ENCODE peak calls at places on chromosome X, in five cellular contexts. B, C, Q, O and H are unnamed samples.

GRCh38 chrX:44890247-44890646 is 17.3 kb downstream of the KDM6A start:
- DNase-seq in Q (no peak), C (no peak), O (peak; percentile 33), B (no peak), H (no peak)

GRCh38 chrX:68894513-68895338 is 65.9 kb downstream of the EFNB1 start:
- DNase-seq in C (peak; percentile 24), Q (no peak), O (peak; percentile 78), B (peak; percentile 60), H (no peak)

GRCh38 chrX:120282697-120283096 is 28.6 kb downstream of the TMEM255A start:
- DNase-seq in C (no peak), Q (no peak), B (no peak), O (no peak), H (no peak)

GRCh38 chrX:103919336-103919682 is 43.1 kb upstream of the TMSB15B start:
- DNase-seq in B (peak; percentile 34), Q (peak; percentile 72), C (no peak), O (peak; percentile 35), H (peak; percentile 15)

GRCh38 chrX:70769659-70770232 is 138.8 kb downstream of the TEX11 start:
- DNase-seq in Q (peak; percentile 2), O (peak; percentile 12), C (no peak), B (no peak), H (no peak)

GRCh38 chrX:47189906-47190305 is 3.7 kb upstream of the UBA1 start:
- DNase-seq in B (no peak), Q (no peak), O (no peak), C (no peak), H (no peak)

GRCh38 chrX:39152106-39152649 is 350.9 kb downstream of the MID1IP1 start:
- DNase-seq in O (peak; percentile 42), B (peak; percentile 28), C (peak; percentile 61), Q (peak; percentile 14), H (no peak)

GRCh38 chrX:106774981-106775380 is 27.5 kb upstream of the TBC1D8B start:
- DNase-seq in Q (no peak), B (no peak), C (no peak), O (no peak), H (no peak)

GRCh38 chrX:115650916-115651315 is 89.9 kb downstream of the PLS3 start:
- DNase-seq in O (peak; percentile 80), C (peak; percentile 11), Q (peak; percentile 51), B (peak; percentile 59), H (no peak)

GRCh38 chrX:40314070-40314469 is 216.3 kb upstream of the BCOR start:
- DNase-seq in Q (no peak), C (no peak), B (no peak), O (no peak), H (no peak)

GRCh38 chrX:38923451-38923969 is 122.3 kb downstream of the MID1IP1 start:
- DNase-seq in Q (no peak), O (no peak), C (no peak), B (no peak), H (no peak)

GRCh38 chrX:130111220-130111934 is 1.1 kb upstream of the ELF4 start:
- DNase-seq in C (no peak), Q (peak; percentile 10), B (no peak), O (no peak), H (no peak)

GRCh38 chrX:70033348-70033747 is 16.4 kb downstream of the AWAT2 start:
- DNase-seq in O (peak; percentile 52), Q (peak; percentile 40), B (no peak), C (no peak), H (no peak)

GRCh38 chrX:118179718-118180117 is 63.1 kb upstream of the KLHL13 start:
- DNase-seq in B (no peak), Q (no peak), C (no peak), O (no peak), H (no peak)

GRCh38 chrX:10112510-10112909 is 44.3 kb upstream of the CLCN4 start:
- DNase-seq in B (no peak), C (no peak), O (no peak), Q (no peak), H (no peak)

GRCh38 chrX:104168127-104168526 is 1.9 kb downstream of the FAM199X start:
- DNase-seq in C (no peak), B (no peak), O (no peak), Q (no peak), H (no peak)

GRCh38 chrX:124720532-124720931 is 374.2 kb downstream of the SH2D1A start:
- DNase-seq in Q (no peak), C (no peak), B (no peak), O (no peak), H (no peak)

GRCh38 chrX:115616943-115617563 is 56.1 kb downstream of the PLS3 start:
- DNase-seq in C (no peak), O (peak; percentile 76), Q (peak; percentile 85), B (peak; percentile 10), H (no peak)

GRCh38 chrX:53086464-53086863 is 4.3 kb downstream of the TSPYL2 start:
- DNase-seq in O (no peak), Q (no peak), C (peak; percentile 77), B (no peak), H (no peak)

GRCh38 chrX:123854329-123854728 is 5.5 kb upstream of the XIAP start:
- DNase-seq in O (no peak), Q (no peak), B (no peak), C (no peak), H (no peak)

GRCh38 chrX:108001218-108001814 is 19.1 kb upstream of the TEX13B start:
- DNase-seq in C (no peak), Q (peak; percentile 70), B (peak; percentile 51), O (peak; percentile 70), H (no peak)

GRCh38 chrX:154603438-154604430 is 15.3 kb downstream of the CTAG1B start:
- DNase-seq in C (no peak), O (peak; percentile 41), B (peak; percentile 23), Q (peak; percentile 48), H (no peak)

GRCh38 chrX:44506688-44507087 is 36.0 kb downstream of the FUNDC1 start:
- DNase-seq in C (no peak), Q (no peak), O (peak; percentile 55), B (no peak), H (no peak)

GRCh38 chrX:118569676-118570075 is 74.1 kb downstream of the DOCK11 start:
- DNase-seq in Q (no peak), C (no peak), O (no peak), B (no peak), H (no peak)

GRCh38 chrX:133776072-133776471 is 209.3 kb downstream of the GPC3 start:
- DNase-seq in Q (peak; percentile 1), C (peak; percentile 22), B (no peak), O (peak; percentile 44), H (no peak)

GRCh38 chrX:68945603-68946228 is 116.9 kb downstream of the EFNB1 start:
- DNase-seq in B (no peak), Q (peak; percentile 10), O (peak; percentile 33), C (no peak), H (no peak)

GRCh38 chrX:109859673-109860072 is 126.6 kb upstream of the ACSL4 start:
- DNase-seq in O (no peak), Q (no peak), C (no peak), B (no peak), H (no peak)

GRCh38 chrX:155766321-155766720 is 114.8 kb upstream of the VAMP7 start:
- DNase-seq in Q (no peak), C (no peak), B (no peak), O (no peak), H (no peak)

GRCh38 chrX:101417190-101417589 is 9.2 kb downstream of the HNRNPH2 start:
- DNase-seq in O (no peak), C (no peak), B (no peak), Q (no peak), H (no peak)
- H3K4me3 ChIP-seq in O (no peak overlapping the region), C (no peak overlapping the region), B (no peak overlapping the region), Q (no peak overlapping the region), H (no peak overlapping the region)

DNA sequence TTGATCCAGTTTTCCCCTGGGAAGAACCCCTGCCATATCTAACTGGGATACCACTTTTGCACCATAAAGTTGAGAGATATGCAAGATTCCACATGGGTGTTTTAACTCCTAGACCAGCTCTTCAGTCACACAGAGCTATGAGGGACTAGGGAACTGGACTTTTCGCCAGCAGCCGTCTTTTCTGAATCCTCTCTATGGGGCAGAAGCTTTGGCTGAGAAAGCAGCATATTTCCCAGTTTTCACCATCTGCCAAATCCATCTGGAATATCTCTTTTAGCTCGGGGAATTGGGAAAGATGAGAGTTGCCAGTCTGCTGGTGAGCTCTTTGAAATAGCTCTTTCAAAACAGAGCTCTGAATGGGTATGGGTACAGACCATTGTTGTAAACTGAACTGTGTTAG is 20.9 kb downstream of the APOOL start:
- DNase-seq in Q (no peak), C (no peak), B (no peak), O (no peak), H (no peak)
- H3K4me3 ChIP-seq in Q (no peak overlapping the region), C (no peak overlapping the region), B (no peak overlapping the region), O (no peak overlapping the region), H (no peak overlapping the region)

DNA sequence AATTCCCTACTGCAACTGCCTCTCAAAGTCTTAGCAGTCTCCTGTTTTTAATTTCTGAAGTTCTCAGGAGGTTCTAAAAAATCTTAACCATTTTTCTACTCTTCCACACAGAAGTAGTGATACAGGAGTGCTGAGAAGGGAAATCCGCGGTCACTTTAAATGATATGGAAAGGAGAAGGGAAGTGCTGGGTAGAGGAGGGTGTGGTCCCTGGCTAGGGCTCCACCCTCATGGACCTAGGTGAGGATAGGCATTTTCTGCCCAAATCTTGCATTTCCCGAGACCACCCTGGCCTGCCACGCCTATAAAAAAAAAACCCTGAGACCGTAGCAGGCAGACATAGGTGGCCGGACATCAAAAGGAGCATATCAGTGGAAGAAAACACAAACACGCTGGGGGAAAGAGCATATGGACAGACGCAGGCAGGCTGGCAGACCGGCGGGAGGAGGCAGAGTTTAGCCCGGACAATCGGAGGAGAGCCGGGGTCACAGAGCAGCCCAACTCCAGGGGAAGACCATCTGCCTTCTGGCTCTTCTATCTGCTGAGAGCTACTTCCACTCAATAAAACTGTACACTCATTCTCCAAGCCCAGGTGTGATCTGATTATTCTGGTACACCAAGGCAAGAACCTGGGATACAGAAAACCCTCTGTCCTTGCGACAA is 85.7 kb downstream of the POU3F4 start:
- DNase-seq in O (no peak), Q (no peak), B (no peak), C (no peak), H (no peak)
- H3K4me3 ChIP-seq in O (no peak overlapping the region), Q (no peak overlapping the region), B (no peak overlapping the region), C (no peak overlapping the region), H (no peak overlapping the region)

GRCh38 chrX:31355206-31355955 is 283.5 kb upstream of the FTHL17 start:
- DNase-seq in Q (no peak), C (no peak), B (no peak), O (no peak), H (no peak)

GRCh38 chrX:31350808-31351074 is 278.9 kb upstream of the FTHL17 start:
- DNase-seq in C (no peak), O (no peak), B (no peak), Q (no peak), H (no peak)

GRCh38 chrX:31353095-31353494 is 281.3 kb upstream of the FTHL17 start:
- DNase-seq in Q (no peak), O (peak; percentile 45), B (peak; percentile 4), C (no peak), H (no peak)

DNA sequence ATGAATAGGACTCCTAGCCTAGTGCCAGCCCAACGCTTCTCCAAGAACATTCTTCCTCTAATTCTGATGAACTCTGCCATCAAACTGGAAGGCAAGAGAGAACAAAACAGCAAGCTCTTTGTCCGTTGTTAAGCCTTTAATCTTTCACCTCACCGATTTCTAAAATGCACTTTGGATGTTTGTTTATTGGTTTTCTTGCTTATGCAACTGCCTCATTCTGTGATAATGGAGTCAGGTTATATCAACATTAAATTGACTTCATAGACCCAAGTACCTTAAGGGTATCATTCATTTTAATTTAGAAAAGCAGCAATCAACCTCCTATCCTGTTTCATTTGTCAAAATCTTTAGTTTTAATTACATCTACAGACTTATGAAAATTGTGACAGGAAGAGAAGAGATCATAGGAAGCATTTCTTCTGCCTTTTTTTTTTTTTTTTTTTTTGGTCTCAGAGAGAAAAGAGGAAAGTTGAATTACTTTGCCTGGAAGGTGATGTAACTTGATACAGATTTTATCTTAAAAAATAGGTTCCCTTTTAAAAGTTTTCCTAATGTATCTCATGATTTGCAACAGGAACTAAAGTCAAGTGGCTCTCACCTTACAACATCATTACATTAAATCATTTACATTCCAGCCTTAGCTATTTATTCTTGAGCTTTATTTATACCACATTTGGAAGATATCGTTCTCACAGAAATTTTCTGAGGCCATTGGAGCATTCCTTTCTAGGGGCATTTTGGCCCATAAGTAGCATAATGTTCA is 284.8 kb upstream of the FTHL17 start:
- DNase-seq in Q (no peak), B (no peak), C (no peak), O (no peak), H (no peak)
- H3K4me3 ChIP-seq in Q (no peak overlapping the region), B (no peak overlapping the region), C (no peak overlapping the region), O (no peak overlapping the region), H (no peak overlapping the region)